ENCODE peak calls at places on chromosomes 3 and 15, in six cellular contexts. U, G, Z, K, O and D are unnamed samples.
A peak's percentile ranks its signal among the peaks of the same experiment; 100 is the strongest.

GRCh38 chr3:141795311-141795710 is 32.1 kb downstream of the GRK7 start:
- DNase-seq in G (no peak), U (no peak), K (no peak), Z (no peak), O (no peak), D (no peak)

GRCh38 chr3:146035366-146035765 is 125.6 kb downstream of the PLOD2 start:
- DNase-seq in Z (no peak), K (no peak), U (no peak), O (no peak), G (no peak), D (no peak)

GRCh38 chr15:81054236-81054635 is 53.5 kb downstream of the TLNRD1 start:
- DNase-seq in O (no peak), G (no peak), U (no peak), Z (no peak), K (no peak), D (no peak)

GRCh38 chr3:119508172-119508845 is 10.0 kb downstream of the TIMMDC1 start:
- DNase-seq in K (no peak), O (no peak), Z (no peak), G (no peak), U (no peak), D (no peak)

GRCh38 chr3:28243424-28244106 is 2.1 kb downstream of the CMC1 start:
- DNase-seq in U (no peak), G (no peak), K (no peak), Z (no peak), O (no peak), D (no peak)

GRCh38 chr3:39277893-39278615 is 1.8 kb downstream of the CX3CR1 start:
- DNase-seq in G (no peak), Z (no peak), K (no peak), U (no peak), O (no peak), D (no peak)

GRCh38 chr3:136819784-136820640 is 1.1 kb downstream of the SLC35G2 start:
- DNase-seq in Z (peak; percentile 81), G (peak; percentile 74), K (no peak), O (peak; percentile 37), U (peak; percentile 52), D (no peak)

GRCh38 chr15:63805993-63806980 is 27.5 kb downstream of the HERC1 start:
- DNase-seq in Z (no peak), G (no peak), K (no peak), U (no peak), O (no peak), D (no peak)

GRCh38 chr3:32147509-32147908 is 41.1 kb downstream of the GPD1L start:
- DNase-seq in G (no peak), Z (no peak), O (no peak), U (no peak), K (no peak), D (no peak)

GRCh38 chr3:45509038-45509767 is 85.3 kb upstream of the LIMD1 start:
- DNase-seq in O (no peak), U (no peak), K (peak; percentile 48), G (no peak), Z (no peak), D (peak; percentile 76)

GRCh38 chr3:181487236-181487978 is 224.3 kb upstream of the SOX2 start:
- DNase-seq in K (no peak), G (no peak), O (no peak), Z (no peak), U (no peak), D (no peak)

GRCh38 chr3:112530573-112530972 is 31.2 kb downstream of the ATG3 start:
- DNase-seq in G (no peak), U (no peak), K (no peak), Z (no peak), O (no peak), D (no peak)

GRCh38 chr3:10432931-10433330 is 72.5 kb downstream of the ATP2B2 start:
- DNase-seq in O (no peak), U (no peak), K (no peak), Z (no peak), G (no peak), D (no peak)

DNA sequence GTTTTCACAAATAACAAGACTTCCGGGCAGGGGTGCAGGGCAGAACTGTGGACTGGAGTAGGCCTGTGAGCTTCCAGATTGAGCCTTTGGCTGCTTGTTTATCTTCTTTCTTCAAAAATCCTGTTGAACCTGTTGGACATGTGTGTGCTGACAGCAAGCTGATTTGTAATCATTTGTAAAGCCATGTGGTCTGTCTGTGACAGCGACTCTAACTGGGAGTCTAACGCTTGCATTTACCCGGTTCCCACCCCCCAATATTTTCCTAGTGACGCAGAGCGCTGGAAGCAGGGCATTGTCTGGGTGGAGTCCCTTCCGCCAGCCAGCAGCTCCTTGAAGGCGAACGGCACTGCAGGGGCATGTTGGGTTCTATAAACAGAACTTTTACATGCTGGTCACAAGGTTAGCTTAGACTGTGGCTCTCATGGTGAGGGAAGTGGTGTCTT is 85.7 kb upstream of the MYZAP start:
- DNase-seq in Z (no peak), O (peak; percentile 43), G (no peak), K (no peak), U (peak; percentile 66), D (no peak)
- TF ChIP-seq POLR2A in Z (no peak), O (no peak), G (no peak), K (no peak), U (no peak), D (no peak)

GRCh38 chr15:75024102-75024636 is 779 bp downstream of the PPCDC start:
- DNase-seq in U (no peak), G (no peak), K (no peak), Z (peak; percentile 67), O (no peak), D (no peak)

GRCh38 chr15:75025102-75025501 is 1.7 kb downstream of the PPCDC start:
- DNase-seq in K (no peak), O (no peak), G (no peak), U (no peak), Z (no peak), D (no peak)

GRCh38 chr15:75025548-75026260 is 2.3 kb downstream of the PPCDC start:
- DNase-seq in O (no peak), G (no peak), Z (no peak), K (no peak), U (no peak), D (no peak)

GRCh38 chr15:75022808-75023193 is 589 bp upstream of the PPCDC start:
- DNase-seq in Z (no peak), K (no peak), U (no peak), G (no peak), O (no peak), D (no peak)

DNA sequence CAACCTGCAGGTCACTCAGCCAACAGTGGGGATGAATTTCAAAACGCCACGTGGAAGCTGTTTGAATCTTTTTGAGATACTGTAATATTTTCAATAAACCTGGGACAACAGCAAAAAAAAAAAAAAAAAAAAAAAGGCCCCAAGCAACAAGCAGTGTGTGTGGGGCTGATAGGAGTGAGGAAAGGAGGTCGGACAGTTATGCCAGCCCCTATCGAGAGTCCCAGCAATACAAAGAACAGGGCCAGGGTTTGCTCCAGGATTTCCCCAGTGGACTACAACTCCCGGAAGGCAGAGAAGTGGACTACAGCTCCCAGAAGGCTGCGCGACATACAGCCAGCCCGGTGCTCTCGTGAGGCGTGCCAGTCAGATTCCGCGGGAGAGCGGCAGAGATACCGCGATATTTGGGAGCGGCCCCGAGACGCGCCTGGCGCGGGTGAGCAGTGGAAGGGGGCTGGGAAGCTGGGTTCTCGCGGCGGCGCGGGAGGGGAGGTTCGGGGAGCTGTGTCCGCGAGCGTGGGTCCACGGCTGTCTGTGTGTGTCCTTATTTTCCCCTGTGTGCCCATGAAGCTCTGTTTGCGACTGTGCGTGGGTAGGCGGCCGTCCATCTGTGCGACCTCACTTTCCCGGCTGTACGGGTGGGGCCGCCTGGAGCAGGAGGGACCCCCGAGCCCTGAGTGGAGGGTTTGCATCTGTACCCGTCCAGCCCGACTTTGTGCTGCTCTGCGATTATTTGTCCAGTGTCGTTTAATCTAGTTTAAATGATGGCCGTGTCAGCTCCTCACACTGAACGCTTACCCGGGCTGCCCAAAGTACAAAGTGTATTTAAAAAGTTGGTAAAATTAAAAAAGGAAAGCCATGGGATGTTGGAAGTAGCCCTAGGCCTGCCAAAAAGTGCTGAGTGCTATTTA is at the start of gene PPCDC:
- DNase-seq in O (peak; percentile 96), G (peak; percentile 98), Z (peak; percentile 97), U (peak; percentile 98), K (peak; percentile 91), D (peak; percentile 89)
- TF ChIP-seq POLR2A in O (peak; percentile 69), G (peak; percentile 83), Z (peak; percentile 67), U (peak; percentile 94), K (peak; percentile 93), D (peak; percentile 94)

GRCh38 chr15:38072507-38073277 is 138.3 kb downstream of the TMCO5A start:
- DNase-seq in Z (peak; percentile 73), K (peak; percentile 76), G (peak; percentile 84), O (peak; percentile 67), U (peak; percentile 86), D (peak; percentile 40)
- TF ChIP-seq POLR2A in Z (no peak), K (peak; percentile 10), G (no peak), O (no peak), U (no peak), D (no peak)

GRCh38 chr3:126703512-126704493 is at the start of gene CHCHD6:
- DNase-seq in Z (peak; percentile 96), K (peak; percentile 93), U (peak; percentile 97), G (peak; percentile 97), O (peak; percentile 97), D (peak; percentile 98)
- TF ChIP-seq POLR2A in Z (no peak), K (no peak), U (no peak), G (no peak), O (peak; percentile 17), D (peak; percentile 25)

GRCh38 chr3:122562923-122563716 is 980 bp downstream of the PARP9 start:
- DNase-seq in U (no peak), O (no peak), Z (no peak), K (no peak), G (no peak), D (no peak)

GRCh38 chr3:122568755-122569154 is 4.6 kb downstream of the DTX3L start:
- DNase-seq in O (no peak), K (no peak), U (no peak), Z (no peak), G (no peak), D (no peak)

GRCh38 chr3:122563717-122564025 is 429 bp downstream of the PARP9 start:
- DNase-seq in Z (no peak), U (peak; percentile 32), G (no peak), K (no peak), O (no peak), D (no peak)

GRCh38 chr3:122560680-122561079 is 3.4 kb downstream of the PARP9 start:
- DNase-seq in K (peak; percentile 51), O (no peak), G (no peak), U (no peak), Z (no peak), D (peak; percentile 26)

DNA sequence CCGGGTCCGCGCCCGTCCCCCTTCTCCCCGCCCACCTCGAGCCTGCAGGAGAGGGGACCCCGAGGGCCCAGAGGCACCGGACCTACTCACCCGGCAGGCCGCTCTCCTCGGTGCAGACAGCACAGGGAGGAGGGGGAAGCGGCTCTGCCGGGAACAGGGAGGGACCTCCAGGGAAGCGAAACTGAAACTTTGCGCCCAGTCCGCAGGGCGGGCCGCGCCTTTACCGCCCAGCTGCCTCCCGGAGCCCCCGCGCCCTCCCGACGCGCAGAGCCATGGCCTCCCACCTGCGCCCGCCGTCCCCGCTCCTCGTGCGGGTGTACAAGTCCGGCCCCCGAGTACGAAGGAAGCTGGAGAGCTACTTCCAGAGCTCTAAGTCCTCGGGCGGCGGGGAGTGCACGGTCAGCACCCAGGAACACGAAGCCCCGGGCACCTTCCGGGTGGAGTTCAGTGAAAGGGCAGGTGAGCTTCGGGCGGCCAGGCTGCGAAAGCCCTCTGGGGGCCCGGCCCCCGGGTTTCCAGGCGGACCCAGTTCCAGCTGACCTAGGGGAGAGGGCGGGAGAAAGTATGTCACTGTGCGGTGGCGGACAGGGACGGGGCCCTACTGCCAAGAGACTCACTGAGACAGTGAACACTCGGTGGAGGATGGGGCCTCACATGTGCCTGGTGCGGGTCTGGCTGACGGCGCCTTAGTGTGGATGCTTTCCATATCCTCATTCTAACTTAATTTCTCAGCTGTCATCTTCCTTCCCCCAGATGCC is at the start of the genes DTX3L and PARP9:
- DNase-seq in Z (peak; percentile 89), K (no peak), O (peak; percentile 82), U (peak; percentile 90), G (peak; percentile 93), D (peak; percentile 89)
- TF ChIP-seq POLR2A in Z (peak; percentile 26), K (peak; percentile 32), O (peak; percentile 73), U (peak; percentile 49), G (peak; percentile 52), D (peak; percentile 66)